ENCODE peak calls at places on chromosome 18, in ten cellular contexts. I is keratinocyte, Q is Right ventricle myocardium superior, A is MV-4-11, P is NCI-H1092, S is mesendoderm, J is left ventricle myocardium inferior, F is kidney tubule cell, D is glutamatergic neuron, K is HEK293T. M is an unnamed sample.

GRCh38 chr18:24369420-24369819 is 28.2 kb downstream of the OSBPL1A start:
- DNase-seq in I (no peak), Q (no peak), A (no peak), P (no peak), S (no peak), J (no peak), F (no peak), D (no peak), K (no peak), M (no peak)

GRCh38 chr18:63043516-63043915 is 276.1 kb downstream of the BCL2 start:
- DNase-seq in I (no peak), Q (no peak), A (no peak), P (no peak), S (no peak), J (no peak), F (peak; percentile 33), D (no peak), K (no peak), M (no peak)

GRCh38 chr18:77124452-77124922 is 8.1 kb downstream of the MBP start:
- DNase-seq in I (no peak), Q (no peak), A (peak; percentile 32), P (no peak), S (peak; percentile 59), J (no peak), F (peak; percentile 64), D (no peak), K (no peak), M (peak; percentile 63)

GRCh38 chr18:44682871-44683221 is 2.2 kb downstream of the SETBP1 start:
- DNase-seq in I (no peak), Q (no peak), A (no peak), P (peak; percentile 53), S (peak; percentile 94), J (no peak), F (peak; percentile 54), D (no peak), K (no peak), M (peak; percentile 82)

GRCh38 chr18:51074605-51075004 is 44.6 kb downstream of the SMAD4 start:
- DNase-seq in I (no peak), Q (no peak), A (peak; percentile 78), P (no peak), S (no peak), J (no peak), F (no peak), D (no peak), K (no peak), M (no peak)

GRCh38 chr18:63823516-63824219 is 48.5 kb downstream of the SERPINB7 start:
- DNase-seq in I (no peak), Q (peak; percentile 49), A (peak; percentile 40), P (no peak), S (peak; percentile 23), J (peak; percentile 32), F (no peak), D (no peak), K (peak; percentile 4), M (no peak)

GRCh38 chr18:34929336-34929780 is 111.9 kb upstream of the MAPRE2 start:
- DNase-seq in I (no peak), Q (no peak), A (peak; percentile 13), P (no peak), S (peak; percentile 64), J (no peak), F (peak; percentile 84), D (no peak), K (no peak), M (no peak)

GRCh38 chr18:47587587-47587986 is 336.1 kb upstream of the SKOR2 start:
- DNase-seq in I (no peak), Q (no peak), A (no peak), P (no peak), S (no peak), J (no peak), F (no peak), D (no peak), K (no peak), M (no peak)

GRCh38 chr18:13267517-13267916 is 49.0 kb downstream of the LDLRAD4 start:
- DNase-seq in I (no peak), Q (no peak), A (no peak), P (no peak), S (peak; percentile 23), J (no peak), F (peak; percentile 62), D (no peak), K (no peak), M (no peak)